ENCODE peak calls at places on chromosomes 16 and 17, in six cellular contexts. F, Z, S, E, C and A are unnamed samples.

GRCh38 chr16:60064026-60064425 is 1329.9 kb upstream of the GOT2 start:
- DNase-seq in E (no peak), Z (no peak), F (no peak), C (no peak), S (no peak), A (no peak)

GRCh38 chr16:50547944-50548658 is at the start of gene NKD1:
- DNase-seq in E (peak), C (peak), F (peak), Z (peak), S (no peak), A (peak)

GRCh38 chr16:19835989-19836421 is 48.6 kb downstream of the GPRC5B start:
- DNase-seq in S (no peak), C (no peak), E (peak), Z (no peak), F (peak), A (no peak)

GRCh38 chr16:30112197-30113030 is 923 bp downstream of the GDPD3 start:
- DNase-seq in S (no peak), C (peak), Z (no peak), F (peak), E (peak), A (peak)

GRCh38 chr16:55179858-55180585 is 144.0 kb upstream of the IRX6 start:
- DNase-seq in F (no peak), E (no peak), Z (no peak), C (no peak), S (no peak), A (no peak)

GRCh38 chr17:27651411-27652345 is 20.7 kb downstream of the LGALS9 start:
- DNase-seq in Z (peak), S (no peak), C (peak), E (peak), F (peak), A (peak)

GRCh38 chr17:18107971-18108370 is 585 bp upstream of the MYO15A start:
- DNase-seq in F (no peak), Z (no peak), C (no peak), S (no peak), E (no peak), A (no peak)

GRCh38 chr17:31830971-31831755 is 27.9 kb downstream of the COPRS start:
- DNase-seq in F (peak), Z (no peak), S (no peak), E (peak), C (no peak), A (no peak)

GRCh38 chr17:27339836-27340550 is 46.1 kb downstream of the WSB1 start:
- DNase-seq in C (no peak), F (no peak), Z (no peak), S (no peak), E (no peak), A (peak)

GRCh38 chr17:36722121-36722902 is 120.9 kb downstream of the MRM1 start:
- DNase-seq in C (peak), E (peak), S (no peak), Z (peak), F (peak), A (peak)

DNA sequence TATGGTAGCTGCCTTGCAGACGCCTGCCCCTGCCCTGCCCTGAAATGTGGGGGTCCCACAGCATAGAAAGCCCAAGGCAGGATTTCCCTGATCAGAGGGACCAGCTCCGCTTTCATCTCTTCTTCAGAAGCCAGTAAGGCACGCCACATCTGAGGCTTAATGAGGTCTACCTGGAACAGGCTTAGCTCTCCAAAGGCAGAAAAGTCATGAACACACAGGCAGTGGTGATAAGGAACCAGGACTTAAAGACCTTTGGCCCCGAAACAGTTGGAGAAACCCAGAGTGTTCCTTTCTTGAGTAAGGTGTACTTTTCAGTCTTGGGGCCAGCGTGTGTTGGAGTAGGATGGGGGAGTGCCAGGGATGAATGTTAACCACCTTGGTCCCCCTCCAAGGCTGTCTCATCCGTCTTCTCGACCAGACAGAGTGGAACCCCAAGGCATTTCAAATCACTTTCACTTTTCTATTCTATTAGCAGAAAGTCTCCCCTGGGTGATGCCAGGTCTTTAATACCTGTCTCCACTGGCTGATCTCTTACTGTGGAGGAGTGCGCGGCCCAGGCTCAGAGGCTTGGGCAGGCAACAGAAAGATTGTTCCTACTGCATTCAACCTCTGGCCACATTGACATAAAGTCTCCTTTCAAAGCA is 43.9 kb downstream of the TMEM186 start:
- DNase-seq in E (no peak), Z (no peak), S (no peak), F (no peak), C (no peak), A (no peak)
- H2AK5ac ChIP-seq in E (no peak), Z (no peak), S (no peak), F (no peak), C (no peak), A (no peak)

DNA sequence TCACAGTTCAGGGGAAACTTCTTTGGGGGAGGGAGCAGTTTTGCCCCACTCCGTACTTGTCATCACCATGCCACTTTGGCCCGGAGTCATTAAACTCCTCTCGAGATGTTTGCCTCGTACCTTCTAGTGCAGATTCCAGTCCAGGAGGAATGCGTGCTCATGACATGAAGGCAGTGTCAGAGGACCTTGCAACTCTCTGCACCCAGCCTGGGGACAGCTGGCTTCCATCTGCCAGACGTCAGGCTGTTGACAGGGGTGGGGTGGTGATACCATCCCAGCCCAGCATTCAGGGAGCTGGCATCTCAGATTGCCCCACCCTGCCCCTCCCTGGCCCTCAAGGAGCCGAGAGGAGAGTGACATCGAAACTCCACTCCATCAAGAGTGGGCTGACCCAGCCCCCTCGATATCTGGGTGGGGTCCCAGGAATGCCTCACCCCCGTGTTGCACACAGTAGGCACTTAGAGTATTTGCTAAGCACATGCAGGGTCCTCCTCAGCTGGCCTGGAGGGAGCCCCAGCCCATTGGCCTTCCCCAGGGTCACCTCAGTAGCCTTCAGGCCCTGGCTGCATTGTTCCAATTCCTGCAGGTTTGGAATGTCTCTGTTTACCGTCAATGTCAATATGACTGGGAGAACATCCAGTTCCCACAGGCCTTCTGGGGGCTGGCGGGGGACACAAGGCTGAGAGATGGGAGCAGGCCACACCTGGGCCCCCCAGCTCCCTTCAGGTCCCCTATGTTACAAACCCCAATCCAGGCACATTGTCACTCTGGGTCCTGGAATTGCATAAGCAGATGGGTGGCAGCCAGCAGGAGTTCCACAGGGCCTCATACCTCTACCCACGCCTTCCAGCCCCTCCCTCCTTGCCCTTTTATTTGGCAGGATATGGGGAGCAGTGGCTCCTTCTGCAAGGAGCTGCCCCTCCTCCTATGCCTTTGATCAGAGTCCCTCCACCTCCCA is 21.3 kb upstream of the EMP2 start:
- DNase-seq in E (no peak), Z (no peak), F (no peak), C (no peak), S (no peak), A (peak)
- H2AK5ac ChIP-seq in E (no peak), Z (peak), F (no peak), C (no peak), S (no peak), A (no peak)

DNA sequence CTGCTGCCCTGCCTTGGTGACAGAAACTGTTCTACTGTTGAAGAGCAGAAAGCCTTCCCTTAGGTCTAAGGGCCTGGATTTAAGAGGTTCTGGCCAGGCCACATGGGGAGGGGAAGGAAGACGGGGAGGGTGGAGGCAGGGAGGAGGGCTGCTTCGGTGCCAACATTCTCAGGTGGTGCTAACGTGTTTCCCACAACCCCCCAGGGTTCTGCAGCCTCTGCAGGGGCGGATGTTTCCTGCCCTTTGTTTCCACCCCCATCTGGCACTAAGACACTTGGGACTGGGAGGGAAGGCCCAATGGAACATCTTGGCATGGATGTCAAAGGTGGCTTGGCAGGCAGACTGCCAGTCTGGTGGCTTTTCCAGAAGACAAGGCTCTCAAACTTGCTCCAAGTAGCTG is 12.7 kb downstream of the HIC1 start:
- DNase-seq in F (peak), E (no peak), Z (no peak), C (no peak), S (no peak), A (no peak)
- H2AK5ac ChIP-seq in F (peak), E (peak), Z (no peak), C (no peak), S (no peak), A (no peak)

GRCh38 chr16:57612494-57612893 is 15.9 kb upstream of the ADGRG1 start:
- DNase-seq in E (no peak), C (peak), F (no peak), Z (no peak), S (no peak), A (no peak)
- H2AK5ac ChIP-seq in E (no peak), C (no peak), F (peak), Z (no peak), S (no peak), A (no peak)

DNA sequence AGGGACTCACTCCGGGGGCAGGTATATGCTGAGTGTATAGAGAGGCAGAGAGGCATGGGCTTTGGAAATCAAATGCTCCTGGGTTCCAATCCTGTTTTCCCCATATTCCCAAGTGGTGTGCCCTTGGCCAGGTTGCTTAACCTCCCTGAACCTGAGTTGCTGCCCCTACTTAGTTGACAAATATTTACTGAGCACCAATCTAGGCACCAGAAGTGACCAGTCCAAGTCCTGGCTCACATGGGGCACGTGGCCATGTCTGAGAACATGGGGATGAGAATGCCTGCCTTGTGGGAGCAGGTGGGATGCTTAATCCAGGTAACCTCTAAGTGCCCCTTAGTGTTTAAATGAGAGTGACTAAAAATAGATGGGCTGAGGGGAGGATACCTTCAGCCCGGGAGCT is 4.2 kb downstream of the SOCS3 start:
- DNase-seq in Z (no peak), C (peak), E (no peak), F (peak), S (no peak), A (no peak)
- H2AK5ac ChIP-seq in Z (no peak), C (no peak), E (peak), F (peak), S (no peak), A (no peak)

GRCh38 chr16:78761427-78761826 is 662.0 kb downstream of the WWOX start:
- DNase-seq in Z (peak), F (no peak), E (no peak), C (no peak), S (no peak), A (peak)
- H2AK5ac ChIP-seq in Z (no peak), F (no peak), E (no peak), C (no peak), S (no peak), A (no peak)

DNA sequence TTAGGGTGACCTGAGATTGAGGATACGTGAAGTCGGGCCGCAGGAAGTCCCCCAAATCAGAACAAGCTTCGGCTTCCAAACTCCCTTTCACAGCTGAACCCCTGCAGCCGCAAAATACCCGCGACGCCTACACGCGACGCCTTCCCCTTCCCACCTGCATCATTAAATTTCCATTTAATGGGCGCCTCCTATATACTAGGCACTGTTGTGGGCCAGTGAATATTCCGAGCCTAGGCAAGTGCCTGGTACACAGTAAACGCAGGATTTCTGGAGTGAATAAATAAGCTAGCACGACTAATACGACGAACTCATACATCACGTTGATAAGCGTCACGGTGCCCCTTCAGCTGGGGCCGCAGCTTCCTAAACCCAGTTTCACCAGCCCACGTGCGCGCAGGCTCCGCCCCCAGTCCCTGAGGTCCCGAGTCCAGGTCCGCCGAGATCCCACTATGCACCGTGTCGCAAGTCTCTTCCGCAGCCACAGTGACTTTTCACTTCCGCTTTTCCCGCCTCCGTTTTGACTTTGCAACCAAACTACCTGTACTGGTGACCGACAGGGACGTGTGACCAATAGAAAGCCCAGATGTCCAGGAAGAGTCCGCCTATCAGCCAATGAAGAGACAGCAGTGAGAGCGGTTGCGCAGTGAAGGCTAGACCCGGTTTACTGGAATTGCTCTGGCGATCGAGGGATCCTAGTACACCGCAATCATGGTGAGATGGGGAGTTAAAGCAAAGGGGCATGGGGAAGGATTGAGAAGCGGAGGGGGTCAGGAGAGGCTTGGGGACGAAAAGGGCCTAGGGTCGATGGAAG is at the start of gene PSMB3:
- DNase-seq in E (peak), S (peak), C (peak), Z (peak), F (peak), A (peak)
- H2AK5ac ChIP-seq in E (no peak), S (peak), C (no peak), Z (peak), F (peak), A (no peak)

GRCh38 chr17:34961093-34961911 is at the start of the genes CCT6B and ZNF830:
- DNase-seq in Z (peak), F (peak), C (peak), S (peak), E (peak), A (peak)
- H2AK5ac ChIP-seq in Z (peak), F (peak), C (no peak), S (peak), E (no peak), A (no peak)

DNA sequence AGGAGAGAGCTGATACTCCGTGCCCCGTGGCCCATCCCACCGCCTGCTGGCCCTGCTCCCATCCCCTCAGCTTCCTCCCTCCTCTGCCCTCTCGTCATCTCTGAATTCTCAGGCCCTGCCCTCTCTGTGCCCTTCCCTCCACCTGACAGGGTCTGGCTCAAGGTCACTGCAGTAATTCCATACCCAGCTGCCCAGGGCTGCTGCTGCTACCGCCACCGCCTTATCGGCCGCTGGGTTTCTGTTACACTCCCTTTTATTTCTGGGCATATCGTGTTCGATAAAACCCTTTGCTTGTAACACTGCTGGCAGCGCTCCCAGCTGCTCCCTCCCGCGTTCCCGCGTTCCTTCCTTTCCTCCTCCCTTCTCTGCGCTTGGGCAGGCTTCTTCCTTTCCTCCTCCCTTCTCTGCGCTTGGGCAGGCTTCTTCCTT is 1.2 kb downstream of the EPN3 start:
- DNase-seq in S (no peak), E (no peak), Z (no peak), F (peak), C (no peak), A (no peak)
- H2AK5ac ChIP-seq in S (no peak), E (no peak), Z (no peak), F (no peak), C (no peak), A (no peak)

GRCh38 chr17:8162232-8162996 is at the start of gene VAMP2:
- DNase-seq in Z (no peak), S (no peak), E (peak), F (peak), C (peak), A (peak)
- H2AK5ac ChIP-seq in Z (peak), S (peak), E (peak), F (peak), C (no peak), A (no peak)